ENCODE peak calls at places on chromosomes 16 and 17, in nine cellular contexts. B is NCI-H1417; Q is BJ; E is cardiac muscle cell; L is NCI-H1105; J is hepatocyte; Y is activated CD4-positive, alpha-beta T cell treated with anti-CD3 and anti-CD28 coated beads, Interleukin-2, amount 50 U/mL, for 4 hours; R is HFFc6; M is K562. N is an unnamed sample.

GRCh38 chr16:84093879-84094270 is 22.9 kb downstream of the MBTPS1 start:
- DNase-seq in Q (no peak), B (no peak), L (no peak), J (no peak), E (no peak), Y (no peak), R (no peak), M (no peak), N (no peak)

GRCh38 chr17:48062273-48062672 is 14.1 kb downstream of the NFE2L1 start:
- DNase-seq in L (no peak), R (no peak), E (no peak), J (no peak), M (no peak), Q (no peak), Y (no peak), B (no peak), N (no peak)

GRCh38 chr17:68396795-68397536 is 60.3 kb downstream of the WIPI1 start:
- DNase-seq in L (no peak), R (no peak), Q (no peak), E (no peak), M (no peak), B (no peak), Y (no peak), J (no peak), N (no peak)

GRCh38 chr16:270381-271255 is 5.1 kb downstream of the RGS11 start:
- DNase-seq in E (no peak), M (no peak), J (no peak), Q (no peak), L (no peak), Y (no peak), B (no peak), R (no peak), N (peak)

GRCh38 chr16:17470871-17471744 is at the start of gene XYLT1:
- DNase-seq in Q (peak), L (peak), E (peak), M (no peak), R (peak), Y (peak), B (peak), J (peak), N (peak)

GRCh38 chr16:11796227-11797165 is 562 bp downstream of the ZC3H7A start:
- DNase-seq in Q (no peak), R (peak), Y (peak), J (peak), B (peak), E (peak), M (peak), L (no peak), N (peak)

GRCh38 chr16:88922114-88922825 is 54.7 kb downstream of the CBFA2T3 start:
- DNase-seq in L (no peak), E (peak), Q (no peak), Y (no peak), J (no peak), B (no peak), M (no peak), R (no peak), N (peak)

GRCh38 chr17:40694584-40694983 is 9.0 kb downstream of the KRT24 start:
- DNase-seq in J (peak), M (no peak), B (no peak), Q (no peak), L (no peak), E (no peak), Y (no peak), R (no peak), N (no peak)

GRCh38 chr16:66961065-66961744 is at the start of gene CES3:
- DNase-seq in Y (peak), J (peak), R (peak), M (peak), E (peak), Q (no peak), B (peak), L (no peak), N (peak)

GRCh38 chr17:82848022-82848592 is 8.3 kb upstream of the ZNF750 start:
- DNase-seq in Q (no peak), L (no peak), R (no peak), Y (no peak), B (no peak), M (no peak), E (no peak), J (peak), N (peak)

N was measured in islet precursor cell.